ENCODE peak calls at places on chromosomes 1 and 21, in six cellular contexts. J is naive thymus-derived CD4-positive, alpha-beta T cell; Q is AG04450; N is BJ; P is IMR-90; R is ovary. S is an unnamed sample. For H3K27me3, the result is how much of the 10 kb centered on the place peaks cover.

GRCh38 chr1:4203501-4203900 is 303.4 kb upstream of the C1orf174 start:
- DNase-seq in J (no peak), Q (no peak), N (no peak), P (no peak), R (no peak), S (no peak)

GRCh38 chr1:96964761-96965160 is 243.2 kb downstream of the PTBP2 start:
- DNase-seq in J (no peak), Q (no peak), N (no peak), P (no peak), R (no peak), S (no peak)

GRCh38 chr21:21034046-21034445 is 35.8 kb downstream of the NCAM2 start:
- DNase-seq in J (no peak), Q (no peak), N (no peak), P (no peak), R (no peak), S (no peak)

GRCh38 chr1:9824702-9825089 is 931 bp upstream of the CLSTN1 start:
- DNase-seq in J (no peak), Q (no peak), N (no peak), P (no peak), R (no peak), S (no peak)

GRCh38 chr21:17911628-17912027 is 92.5 kb upstream of the C21orf91 start:
- DNase-seq in J (no peak), Q (no peak), N (peak), P (peak), R (no peak), S (no peak)

GRCh38 chr1:23673086-23673813 is 18.4 kb upstream of the RPL11 start:
- DNase-seq in J (no peak), Q (peak), N (no peak), P (peak), R (no peak), S (no peak)

GRCh38 chr1:12173631-12174121 is 6.9 kb downstream of the TNFRSF1B start:
- DNase-seq in J (peak), Q (no peak), N (no peak), P (peak), R (no peak), S (no peak)

GRCh38 chr1:199490804-199491527 is 536.5 kb upstream of the NR5A2 start:
- DNase-seq in J (no peak), Q (peak), N (peak), P (peak), R (no peak), S (peak)

GRCh38 chr1:96962807-96963206 is 241.2 kb downstream of the PTBP2 start:
- DNase-seq in J (no peak), Q (no peak), N (no peak), P (peak), R (no peak), S (peak)

GRCh38 chr1:207806531-207807394 is 54.9 kb downstream of the CD46 start:
- DNase-seq in J (no peak), Q (no peak), N (no peak), P (peak), R (no peak), S (peak)

GRCh38 chr1:24909388-24909898 is 20.6 kb downstream of the RUNX3 start:
- DNase-seq in J (no peak), Q (peak), N (no peak), P (peak), R (no peak), S (peak)

GRCh38 chr1:170168263-170168662 is 22.5 kb downstream of the NTMT2 start:
- DNase-seq in J (no peak), Q (peak), N (peak), P (peak), R (no peak), S (peak)

GRCh38 chr1:19317126-19317910 is 5.2 kb downstream of the SLC66A1 start:
- DNase-seq in J (no peak), Q (no peak), N (no peak), P (no peak), R (no peak), S (no peak)

GRCh38 chr21:38351176-38351959 is 94.6 kb downstream of the KCNJ15 start:
- DNase-seq in J (no peak), Q (no peak), N (no peak), P (peak), R (no peak), S (no peak)

GRCh38 chr1:55035904-55036303 is 3.4 kb upstream of the PCSK9 start:
- DNase-seq in J (no peak), Q (no peak), N (no peak), P (no peak), R (no peak), S (no peak)

DNA sequence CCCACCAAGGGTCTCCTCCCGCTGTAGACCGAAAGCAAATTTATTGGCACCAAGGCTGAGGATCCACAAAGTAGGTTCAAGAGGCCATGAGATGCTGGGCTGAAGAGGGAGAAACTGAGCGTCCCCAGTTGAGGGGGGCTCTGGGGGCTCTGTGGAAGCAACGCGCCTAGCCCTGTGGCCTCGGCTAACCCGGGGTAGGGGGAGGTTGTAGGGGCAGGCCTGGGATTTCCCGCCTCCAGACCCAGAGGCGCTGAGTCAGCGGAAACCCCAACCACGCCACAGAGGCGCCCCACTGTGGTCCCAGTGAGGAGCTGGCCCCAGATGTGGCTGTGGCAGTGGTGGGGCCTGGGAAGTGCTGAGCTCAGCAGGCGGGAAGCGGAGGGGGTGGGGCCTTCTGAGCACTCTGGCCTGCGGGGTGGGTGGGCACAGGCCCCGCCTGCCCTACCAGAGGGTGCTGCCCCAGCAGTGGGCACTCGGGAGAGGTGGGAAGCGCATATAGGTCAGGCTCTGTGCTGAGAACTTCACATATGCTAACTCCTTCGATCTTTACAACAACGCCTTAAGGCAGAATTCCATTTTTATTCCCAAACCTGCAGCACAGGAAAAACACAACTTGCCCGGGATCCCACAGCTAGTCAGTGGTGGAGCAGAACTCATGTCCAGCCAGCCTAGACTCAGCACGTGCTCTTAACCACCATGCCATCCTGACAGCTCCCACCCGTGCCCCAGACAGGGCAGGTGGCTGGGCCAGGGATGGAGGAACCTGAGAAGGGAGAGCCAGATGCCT is 1.5 kb upstream of the COL16A1 start:
- DNase-seq in J (no peak), Q (no peak), N (no peak), P (peak), R (peak), S (no peak)
- H3K27me3 ChIP-seq in J (under half), Q (under half), N (under half), P (under half), R (under half), S (under half)

GRCh38 chr1:205339717-205340116 is 17.0 kb downstream of the KLHDC8A start:
- DNase-seq in J (no peak), Q (no peak), N (no peak), P (no peak), R (no peak), S (no peak)
- H3K27me3 ChIP-seq in J (under half), Q (half or more), N (under half), P (half or more), R (under half), S (under half)

GRCh38 chr1:172154571-172154970 is 265.9 kb upstream of the C1orf105 start:
- DNase-seq in J (no peak), Q (no peak), N (peak), P (peak), R (no peak), S (no peak)
- H3K27me3 ChIP-seq in J (under half), Q (under half), N (under half), P (under half), R (under half), S (under half)

GRCh38 chr1:66671472-66671871 is 80.8 kb upstream of the DYNLT5 start:
- DNase-seq in J (no peak), Q (no peak), N (no peak), P (no peak), R (no peak), S (no peak)

GRCh38 chr1:66678151-66678550 is 74.1 kb upstream of the DYNLT5 start:
- DNase-seq in J (no peak), Q (no peak), N (no peak), P (no peak), R (no peak), S (no peak)

GRCh38 chr1:66681686-66682085 is 70.6 kb upstream of the DYNLT5 start:
- DNase-seq in J (no peak), Q (no peak), N (no peak), P (no peak), R (no peak), S (no peak)

GRCh38 chr1:66679140-66679539 is 73.1 kb upstream of the DYNLT5 start:
- DNase-seq in J (no peak), Q (no peak), N (no peak), P (no peak), R (no peak), S (no peak)

DNA sequence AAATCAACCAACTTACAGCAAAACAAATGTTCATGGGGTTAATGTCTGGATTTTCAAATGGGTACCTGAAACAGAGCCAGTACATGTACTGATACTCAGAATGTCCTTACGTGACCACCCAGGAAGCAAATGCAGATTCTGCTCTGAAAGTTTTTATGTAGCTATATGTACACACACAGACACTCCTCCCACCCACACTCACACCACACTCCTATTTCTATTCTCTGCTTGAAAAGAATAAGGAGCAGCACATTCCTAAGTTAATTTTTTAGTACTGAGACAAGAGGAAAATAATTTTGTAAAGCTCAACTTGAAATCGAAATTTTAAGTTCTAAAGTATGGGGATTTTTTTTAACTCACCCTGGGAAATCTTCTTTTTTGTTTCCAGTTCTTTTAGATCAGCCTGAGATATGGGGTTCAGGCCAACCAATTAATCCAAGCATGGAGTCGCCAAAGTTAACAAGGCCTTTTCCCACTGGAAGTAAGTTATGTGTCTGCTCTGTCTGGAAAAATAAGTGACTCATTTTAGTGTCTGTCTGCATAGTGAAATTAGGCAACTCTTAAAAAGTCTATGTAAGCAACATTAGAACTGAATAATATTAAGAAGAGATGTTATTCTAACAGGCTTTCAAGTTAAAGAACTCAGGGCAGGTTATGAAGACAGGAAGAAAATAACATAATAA is 75.5 kb upstream of the DYNLT5 start:
- DNase-seq in J (no peak), Q (no peak), N (peak), P (peak), R (no peak), S (peak)
- H3K27me3 ChIP-seq in J (under half), Q (under half), N (under half), P (under half), R (under half), S (under half)

GRCh38 chr1:154778280-154778679 is 91.8 kb downstream of the KCNN3 start:
- DNase-seq in J (no peak), Q (no peak), N (no peak), P (no peak), R (no peak), S (no peak)
- H3K27me3 ChIP-seq in J (under half), Q (under half), N (under half), P (half or more), R (under half), S (under half)

DNA sequence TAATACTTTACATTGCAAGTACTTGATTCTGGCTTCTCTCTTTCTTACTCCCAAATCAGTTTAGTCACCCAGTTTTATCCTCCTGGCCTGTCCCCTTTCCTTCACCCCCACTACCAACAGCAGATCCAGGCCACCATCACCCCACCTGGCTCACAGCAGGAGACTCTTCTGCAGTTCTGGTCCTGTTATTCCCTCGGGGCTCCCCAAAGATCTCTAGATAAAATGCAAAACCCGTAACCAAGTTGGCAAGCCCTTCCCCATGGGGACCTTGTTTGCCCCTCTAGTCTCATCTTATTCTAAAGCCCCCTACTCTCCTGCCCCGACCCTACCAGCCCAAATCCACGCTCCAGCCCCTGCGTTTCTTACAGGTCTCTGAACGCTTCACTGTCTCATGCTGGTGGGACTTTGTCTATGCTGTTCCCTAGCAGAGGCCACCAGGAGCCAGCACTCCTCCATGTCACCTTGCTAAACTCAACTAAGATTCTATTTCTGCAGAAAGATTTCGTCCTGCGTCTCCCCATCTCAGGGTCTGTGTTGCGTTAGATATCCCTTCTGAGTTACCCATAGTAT is 4.0 kb downstream of the ABCG1 start:
- DNase-seq in J (no peak), Q (no peak), N (no peak), P (no peak), R (no peak), S (no peak)
- H3K27me3 ChIP-seq in J (under half), Q (under half), N (under half), P (under half), R (under half), S (under half)

GRCh38 chr1:6174621-6175410 is 5.3 kb downstream of the CHD5 start:
- DNase-seq in J (no peak), Q (no peak), N (no peak), P (no peak), R (no peak), S (no peak)

GRCh38 chr1:6171546-6172124 is 8.5 kb downstream of the CHD5 start:
- DNase-seq in J (no peak), Q (no peak), N (no peak), P (no peak), R (no peak), S (no peak)

GRCh38 chr1:6170742-6171201 is 9.3 kb downstream of the CHD5 start:
- DNase-seq in J (no peak), Q (no peak), N (no peak), P (no peak), R (no peak), S (no peak)

GRCh38 chr1:6170116-6170741 is 9.9 kb downstream of the CHD5 start:
- DNase-seq in J (no peak), Q (no peak), N (no peak), P (no peak), R (no peak), S (no peak)

GRCh38 chr1:6172549-6172948 is 7.6 kb downstream of the CHD5 start:
- DNase-seq in J (no peak), Q (no peak), N (no peak), P (no peak), R (no peak), S (no peak)
- H3K27me3 ChIP-seq in J (under half), Q (under half), N (under half), P (under half), R (under half), S (half or more)

S was measured in kidney epithelial cell.